ENCODE peak calls at places on chromosomes 16 and 17, in eight cellular contexts. P is lung; I is tibial artery; V is right atrium auricular region; L is CD8-positive, alpha-beta T cell; M is body of pancreas; G is heart left ventricle; Z is BE2C. J is an unnamed sample.

GRCh38 chr17:50288306-50288705 is 14.0 kb downstream of the TMEM92 start:
- DNase-seq in G (no peak), Z (peak; percentile 64), P (no peak), M (no peak), L (no peak), V (no peak), I (no peak), J (no peak)

GRCh38 chr17:6427284-6427781 is 7.6 kb downstream of the AIPL1 start:
- DNase-seq in G (no peak), P (no peak), I (no peak), M (no peak), L (peak; percentile 47), V (no peak), Z (no peak), J (no peak)

GRCh38 chr17:40293363-40293762 is 5.7 kb downstream of the CDC6 start:
- DNase-seq in G (no peak), L (no peak), V (no peak), Z (no peak), I (no peak), M (no peak), P (no peak), J (no peak)

GRCh38 chr17:82743344-82744219 is 8.2 kb downstream of the FN3K start:
- DNase-seq in Z (no peak), M (no peak), L (no peak), P (no peak), I (no peak), G (peak; percentile 52), V (no peak), J (no peak)

GRCh38 chr17:3886776-3887175 is 6.1 kb downstream of the CAMKK1 start:
- DNase-seq in I (no peak), L (no peak), V (no peak), Z (no peak), M (no peak), P (peak; percentile 50), G (no peak), J (no peak)

GRCh38 chr16:23999663-24000062 is 163.9 kb downstream of the PRKCB start:
- DNase-seq in P (no peak), V (no peak), G (no peak), L (no peak), Z (no peak), M (no peak), I (no peak), J (no peak)

GRCh38 chr17:7380855-7381683 is at the start of gene TNK1:
- DNase-seq in Z (no peak), V (no peak), L (no peak), G (peak; percentile 72), M (peak; percentile 87), P (peak; percentile 69), I (no peak), J (peak; percentile 49)

GRCh38 chr17:72429066-72429638 is 308.3 kb downstream of the SOX9 start:
- DNase-seq in I (no peak), L (no peak), P (no peak), V (no peak), M (no peak), G (no peak), Z (no peak), J (no peak)

GRCh38 chr17:78432226-78432894 is 53.9 kb downstream of the PGS1 start:
- DNase-seq in M (peak; percentile 32), P (no peak), L (no peak), G (no peak), I (no peak), V (no peak), Z (no peak), J (no peak)

GRCh38 chr17:21463779-21464407 is 87.7 kb downstream of the KCNJ12 start:
- DNase-seq in L (no peak), I (no peak), G (no peak), V (peak; percentile 58), P (no peak), M (no peak), Z (no peak), J (no peak)

GRCh38 chr17:48427598-48427997 is 2.4 kb downstream of the SKAP1 start:
- DNase-seq in V (no peak), P (no peak), Z (no peak), G (no peak), M (no peak), L (peak; percentile 78), I (no peak), J (no peak)

GRCh38 chr17:2138318-2138717 is 83.4 kb downstream of the HIC1 start:
- DNase-seq in P (no peak), G (no peak), L (peak; percentile 41), M (no peak), V (no peak), I (no peak), Z (peak; percentile 57), J (no peak)

GRCh38 chr17:30300803-30301202 is 9.1 kb upstream of the BLMH start:
- DNase-seq in L (no peak), G (no peak), P (no peak), I (no peak), M (no peak), Z (no peak), V (no peak), J (no peak)

GRCh38 chr16:73196670-73197069 is 148.7 kb upstream of the ZFHX3 start:
- DNase-seq in V (peak; percentile 82), L (no peak), Z (peak; percentile 81), I (peak; percentile 83), M (peak; percentile 85), P (peak; percentile 74), G (no peak), J (peak; percentile 55)

GRCh38 chr17:70552230-70552981 is 383.1 kb downstream of the KCNJ2 start:
- DNase-seq in V (no peak), Z (no peak), L (no peak), P (no peak), I (no peak), G (no peak), M (no peak), J (no peak)

GRCh38 chr16:67395458-67396158 is 2.3 kb upstream of the TPPP3 start:
- DNase-seq in L (no peak), I (no peak), G (no peak), P (no peak), Z (peak; percentile 90), V (no peak), M (peak; percentile 90), J (no peak)

GRCh38 chr17:55674107-55674506 is 48.6 kb downstream of the TMEM100 start:
- DNase-seq in I (no peak), M (no peak), L (no peak), Z (no peak), P (no peak), V (no peak), G (no peak), J (no peak)

GRCh38 chr16:22652463-22652845 is 141.8 kb downstream of the NPIPB5 start:
- DNase-seq in I (no peak), Z (no peak), V (no peak), L (no peak), P (no peak), G (no peak), M (no peak), J (no peak)

GRCh38 chr17:80668375-80669149 is 123.9 kb downstream of the RPTOR start:
- DNase-seq in L (no peak), V (no peak), I (peak; percentile 13), G (no peak), M (no peak), P (no peak), Z (no peak), J (no peak)
- H3K4me1 ChIP-seq in L (peaks cover 58% of the 10 kb centered on the region), V (no peaks in the 10 kb centered on the region), I (no peaks in the 10 kb centered on the region), G (peaks cover 2% of the 10 kb centered on the region), M (peaks cover 13% of the 10 kb centered on the region), P (peaks cover 10% of the 10 kb centered on the region), Z (peaks cover 22% of the 10 kb centered on the region), J (no peaks in the 10 kb centered on the region)

GRCh38 chr16:11291021-11291716 is 10.0 kb upstream of the PRM1 start:
- DNase-seq in I (no peak), L (no peak), Z (no peak), G (no peak), V (no peak), M (no peak), P (no peak), J (no peak)
- TF ChIP-seq CTCF in I (no peak), L (no peak), Z (no peak), G (no peak), V (no peak), M (no peak), P (no peak), J (no peak)

DNA sequence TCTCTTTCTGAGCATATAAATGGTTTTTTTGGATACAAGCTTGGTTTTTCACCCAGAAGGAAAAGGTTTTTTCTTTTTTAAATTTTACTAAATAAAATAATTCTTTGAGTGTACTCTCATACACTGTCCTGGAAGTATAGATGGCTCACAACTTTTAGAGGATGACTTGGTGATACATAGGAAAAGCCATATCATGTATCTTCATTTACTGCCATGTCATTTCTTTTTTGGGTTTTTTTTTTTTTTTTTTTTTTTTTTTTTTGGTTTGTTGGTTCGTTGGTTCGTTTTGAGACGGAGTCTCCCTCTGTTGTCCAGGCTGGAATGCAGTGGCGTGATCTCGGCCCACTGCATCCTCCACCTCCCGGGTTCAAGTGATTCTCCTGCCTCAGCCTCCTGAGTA is 11.8 kb downstream of the OGFOD1 start:
- DNase-seq in Z (no peak), M (no peak), P (no peak), L (no peak), V (no peak), I (no peak), G (no peak), J (no peak)
- H3K36me3 ChIP-seq in Z (peaks cover 57% of the 10 kb centered on the region), M (no peaks in the 10 kb centered on the region), P (peaks cover 43% of the 10 kb centered on the region), L (peaks cover 44% of the 10 kb centered on the region), V (peaks cover 84% of the 10 kb centered on the region), I (peaks cover 85% of the 10 kb centered on the region), G (peaks cover 96% of the 10 kb centered on the region), J (no peaks in the 10 kb centered on the region)

GRCh38 chr16:75081179-75081859 is 35.3 kb downstream of the LDHD start:
- DNase-seq in Z (no peak), V (no peak), P (no peak), L (no peak), G (no peak), M (no peak), I (no peak), J (no peak)
- H3K4me1 ChIP-seq in Z (no peaks in the 10 kb centered on the region), V (peaks cover 18% of the 10 kb centered on the region), P (peaks cover 14% of the 10 kb centered on the region), L (peaks cover 6% of the 10 kb centered on the region), G (peaks cover 12% of the 10 kb centered on the region), M (no peaks in the 10 kb centered on the region), I (no peaks in the 10 kb centered on the region), J (no peaks in the 10 kb centered on the region)

GRCh38 chr17:36609498-36609862 is 8.1 kb downstream of the MRM1 start:
- DNase-seq in Z (no peak), I (no peak), L (no peak), P (no peak), G (no peak), V (no peak), M (no peak), J (no peak)
- TF ChIP-seq CTCF in Z (no peak), I (no peak), L (no peak), P (no peak), G (no peak), V (no peak), M (no peak), J (no peak)

J was measured in uterus.